ENCODE peak calls at places on chromosomes 1 and 21, in nine cellular contexts. E, S, X, W, H, V, U, O and D are unnamed samples.

GRCh38 chr1:202858306-202858705 is 30.6 kb downstream of the RABIF start:
- DNase-seq in E (peak; percentile 91), S (no peak), X (no peak), W (no peak), H (no peak), V (no peak), U (no peak), O (no peak), D (no peak)

GRCh38 chr1:44587796-44588460 is 86.4 kb downstream of the TMEM53 start:
- DNase-seq in E (no peak), S (no peak), X (no peak), W (no peak), H (no peak), V (no peak), U (no peak), O (no peak), D (peak; percentile 50)

GRCh38 chr1:239446611-239447010 is 60.2 kb downstream of the CHRM3 start:
- DNase-seq in E (no peak), S (no peak), X (no peak), W (no peak), H (no peak), V (no peak), U (no peak), O (no peak), D (no peak)

GRCh38 chr1:221449801-221450470 is 292.0 kb downstream of the DUSP10 start:
- DNase-seq in E (no peak), S (no peak), X (no peak), W (no peak), H (no peak), V (no peak), U (no peak), O (no peak), D (no peak)

GRCh38 chr1:59089922-59090457 is 206.9 kb upstream of the FGGY start:
- DNase-seq in E (no peak), S (no peak), X (no peak), W (no peak), H (peak; percentile 54), V (no peak), U (no peak), O (no peak), D (peak; percentile 41)

GRCh38 chr1:184972281-184973055 is 1.8 kb downstream of the NIBAN1 start:
- DNase-seq in E (no peak), S (no peak), X (no peak), W (no peak), H (no peak), V (no peak), U (no peak), O (no peak), D (no peak)

GRCh38 chr1:7491818-7492173 is 279.3 kb upstream of the VAMP3 start:
- DNase-seq in E (no peak), S (no peak), X (no peak), W (no peak), H (peak; percentile 27), V (peak; percentile 97), U (no peak), O (no peak), D (no peak)

GRCh38 chr1:1954831-1955441 is 35.9 kb upstream of the TMEM52 start:
- DNase-seq in E (no peak), S (peak; percentile 53), X (no peak), W (no peak), H (no peak), V (no peak), U (no peak), O (peak; percentile 41), D (no peak)

GRCh38 chr1:64047549-64047969 is 155.9 kb upstream of the UBE2U start:
- DNase-seq in E (no peak), S (no peak), X (no peak), W (no peak), H (no peak), V (no peak), U (no peak), O (no peak), D (no peak)

GRCh38 chr21:41928621-41929220 is 25.1 kb downstream of the C2CD2 start:
- DNase-seq in E (no peak), S (no peak), X (no peak), W (no peak), H (no peak), V (no peak), U (no peak), O (no peak), D (no peak)

GRCh38 chr1:85463666-85464496 is 1.1 kb downstream of the DDAH1 start:
- DNase-seq in E (no peak), S (peak; percentile 31), X (no peak), W (no peak), H (no peak), V (no peak), U (no peak), O (no peak), D (no peak)

GRCh38 chr1:212351588-212352362 is 62.9 kb downstream of the PACC1 start:
- DNase-seq in E (no peak), S (no peak), X (no peak), W (no peak), H (no peak), V (no peak), U (no peak), O (no peak), D (no peak)

GRCh38 chr21:32372755-32373154 is 20.1 kb downstream of the URB1 start:
- DNase-seq in E (no peak), S (no peak), X (no peak), W (no peak), H (no peak), V (peak; percentile 59), U (no peak), O (no peak), D (no peak)

GRCh38 chr21:42156690-42157605 is 62.0 kb upstream of the ABCG1 start:
- DNase-seq in E (peak; percentile 90), S (no peak), X (no peak), W (no peak), H (no peak), V (peak; percentile 45), U (no peak), O (no peak), D (no peak)

GRCh38 chr1:99745684-99746083 is 20.8 kb downstream of the FRRS1 start:
- DNase-seq in E (no peak), S (no peak), X (no peak), W (no peak), H (no peak), V (no peak), U (no peak), O (no peak), D (no peak)

GRCh38 chr1:23546897-23547596 is 12.3 kb downstream of the ID3 start:
- DNase-seq in E (no peak), S (no peak), X (no peak), W (no peak), H (peak; percentile 56), V (no peak), U (no peak), O (no peak), D (no peak)

GRCh38 chr1:63949965-63950364 is 176.1 kb downstream of the ROR1 start:
- DNase-seq in E (no peak), S (no peak), X (no peak), W (no peak), H (peak; percentile 20), V (no peak), U (no peak), O (no peak), D (no peak)

GRCh38 chr1:20640183-20640597 is 6.9 kb downstream of the PINK1 start:
- DNase-seq in E (no peak), S (peak; percentile 81), X (peak; percentile 38), W (peak; percentile 39), H (peak; percentile 59), V (no peak), U (peak; percentile 9), O (peak; percentile 64), D (peak; percentile 55)

GRCh38 chr1:204417231-204417997 is 5.8 kb upstream of the PPP1R15B start:
- DNase-seq in E (peak; percentile 91), S (no peak), X (no peak), W (no peak), H (peak; percentile 78), V (no peak), U (no peak), O (no peak), D (peak; percentile 52)

GRCh38 chr1:118973536-118974160 is 14.5 kb downstream of the TBX15 start:
- DNase-seq in E (no peak), S (no peak), X (no peak), W (no peak), H (no peak), V (no peak), U (no peak), O (no peak), D (no peak)

GRCh38 chr1:206812456-206812855 is 40.2 kb upstream of the IL10 start:
- DNase-seq in E (no peak), S (no peak), X (no peak), W (no peak), H (no peak), V (no peak), U (no peak), O (no peak), D (no peak)

GRCh38 chr1:54519709-54520108 is 28.3 kb upstream of the ACOT11 start:
- DNase-seq in E (peak; percentile 13), S (peak; percentile 80), X (no peak), W (no peak), H (no peak), V (no peak), U (no peak), O (peak; percentile 56), D (no peak)

GRCh38 chr21:45460611-45461368 is 55.8 kb downstream of the COL18A1 start:
- DNase-seq in E (no peak), S (no peak), X (no peak), W (no peak), H (no peak), V (no peak), U (no peak), O (no peak), D (no peak)

GRCh38 chr1:35857830-35858229 is 25.2 kb upstream of the AGO1 start:
- DNase-seq in E (no peak), S (peak; percentile 47), X (no peak), W (no peak), H (no peak), V (peak; percentile 28), U (no peak), O (no peak), D (peak; percentile 19)

GRCh38 chr1:39653546-39654031 is 14.1 kb upstream of the HEYL start:
- DNase-seq in E (peak; percentile 94), S (peak; percentile 93), X (peak; percentile 52), W (peak; percentile 50), H (peak; percentile 73), V (peak; percentile 82), U (peak; percentile 44), O (peak; percentile 83), D (peak; percentile 82)

GRCh38 chr1:41041866-41042265 is 20.3 kb upstream of the SLFNL1 start:
- DNase-seq in E (peak; percentile 68), S (no peak), X (no peak), W (no peak), H (no peak), V (no peak), U (no peak), O (no peak), D (no peak)

GRCh38 chr1:201636581-201636980 is 97.7 kb downstream of the NAV1 start:
- DNase-seq in E (no peak), S (no peak), X (no peak), W (no peak), H (no peak), V (no peak), U (no peak), O (no peak), D (no peak)

GRCh38 chr1:11187458-11187857 is 1.7 kb upstream of the ANGPTL7 start:
- DNase-seq in E (no peak), S (no peak), X (no peak), W (no peak), H (no peak), V (no peak), U (no peak), O (no peak), D (no peak)

GRCh38 chr21:33241846-33242245 is 12.1 kb downstream of the IFNAR2 start:
- DNase-seq in E (no peak), S (no peak), X (no peak), W (no peak), H (no peak), V (no peak), U (no peak), O (no peak), D (no peak)

GRCh38 chr1:116771997-116772647 is 17.9 kb downstream of the CD2 start:
- DNase-seq in E (no peak), S (no peak), X (no peak), W (no peak), H (no peak), V (no peak), U (no peak), O (no peak), D (no peak)

GRCh38 chr1:116320846-116321245 is 52.2 kb upstream of the ATP1A1 start:
- DNase-seq in E (no peak), S (no peak), X (no peak), W (no peak), H (no peak), V (no peak), U (no peak), O (no peak), D (no peak)